ENCODE peak calls at places on chromosomes 16 and 17, in five cellular contexts. Y, H, G, F and S are unnamed samples.

GRCh38 chr17:9256361-9256943 is 235.1 kb downstream of the NTN1 start:
- DNase-seq in G (no peak), H (no peak), Y (no peak), F (no peak), S (no peak)

GRCh38 chr16:56191807-56192643 is 736 bp downstream of the GNAO1 start:
- DNase-seq in H (peak; percentile 58), F (no peak), G (no peak), Y (peak; percentile 8), S (no peak)

GRCh38 chr16:86363057-86363490 is 147.3 kb upstream of the FOXF1 start:
- DNase-seq in G (peak; percentile 98), Y (peak; percentile 94), H (no peak), F (peak; percentile 91), S (no peak)

GRCh38 chr17:32523017-32523680 is 36.4 kb downstream of the CDK5R1 start:
- DNase-seq in H (no peak), G (no peak), F (no peak), Y (no peak), S (no peak)

GRCh38 chr17:59753522-59754467 is 46.3 kb downstream of the VMP1 start:
- DNase-seq in H (no peak), F (peak; percentile 95), G (peak; percentile 93), Y (peak; percentile 96), S (no peak)

GRCh38 chr16:4601317-4602186 is 13.1 kb downstream of the UBALD1 start:
- DNase-seq in G (peak; percentile 20), H (no peak), Y (no peak), F (no peak), S (no peak)

GRCh38 chr17:35540589-35541404 is 3.3 kb upstream of the SLFN12L start:
- DNase-seq in F (peak; percentile 46), Y (peak; percentile 71), H (peak; percentile 68), G (peak; percentile 51), S (peak; percentile 20)

GRCh38 chr17:10888858-10889257 is 51.0 kb upstream of the PIRT start:
- DNase-seq in G (no peak), F (no peak), Y (no peak), H (no peak), S (no peak)

GRCh38 chr17:61505846-61506627 is 53.8 kb downstream of the TBX4 start:
- DNase-seq in H (no peak), F (no peak), G (no peak), Y (no peak), S (no peak)

GRCh38 chr16:86396318-86396882 is 113.9 kb upstream of the FOXF1 start:
- DNase-seq in Y (peak; percentile 92), H (no peak), G (peak; percentile 96), F (peak; percentile 91), S (no peak)

GRCh38 chr17:67842648-67843047 is 17.3 kb downstream of the BPTF start:
- DNase-seq in G (no peak), F (no peak), Y (no peak), H (no peak), S (no peak)

GRCh38 chr17:6843241-6843890 is 11.8 kb upstream of the TEKT1 start:
- DNase-seq in F (peak; percentile 62), H (no peak), Y (peak; percentile 87), G (peak; percentile 52), S (no peak)

GRCh38 chr16:69110406-69110805 is 5.0 kb downstream of the HAS3 start:
- DNase-seq in Y (no peak), G (no peak), H (no peak), F (no peak), S (no peak)

GRCh38 chr17:7515912-7516610 is 31.9 kb downstream of the POLR2A start:
- DNase-seq in F (no peak), H (no peak), G (no peak), Y (no peak), S (no peak)

DNA sequence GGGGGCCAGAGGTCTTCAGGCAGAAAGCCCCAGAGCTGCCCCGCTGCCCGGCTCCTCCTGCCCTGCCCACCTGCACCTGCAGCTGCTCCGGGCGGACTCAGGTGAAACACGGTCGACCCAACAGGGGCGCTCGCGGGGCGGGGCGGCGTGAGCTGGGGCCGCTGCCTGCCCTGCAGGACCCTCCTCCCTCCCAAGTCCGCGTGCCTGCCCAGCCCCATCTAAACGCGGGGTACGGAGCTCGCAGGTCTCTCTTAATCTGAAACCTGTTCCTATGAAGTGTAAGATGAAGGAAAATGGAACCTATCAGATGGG is 28.1 kb downstream of the GNPTG start:
- DNase-seq in G (no peak), Y (no peak), F (no peak), H (no peak), S (no peak)
- H3K4me3 ChIP-seq in G (peak overlapping the region; percentile 10), Y (no peak overlapping the region), F (peak overlapping the region; percentile 23), H (peak overlapping the region; percentile 7), S (peak overlapping the region; percentile 39)

GRCh38 chr16:51152691-51153261 is 1.7 kb upstream of the SALL1 start:
- DNase-seq in H (no peak), F (peak; percentile 70), Y (peak; percentile 54), G (peak; percentile 37), S (no peak)

GRCh38 chr16:51155199-51155607 is 4.1 kb upstream of the SALL1 start:
- DNase-seq in Y (no peak), H (no peak), F (peak; percentile 59), G (no peak), S (no peak)

GRCh38 chr16:51155901-51156810 is 5.1 kb upstream of the SALL1 start:
- DNase-seq in F (peak; percentile 74), H (no peak), G (peak; percentile 49), Y (peak; percentile 43), S (no peak)

GRCh38 chr16:51153275-51153991 is 2.4 kb upstream of the SALL1 start:
- DNase-seq in F (peak; percentile 43), Y (no peak), H (no peak), G (no peak), S (no peak)

GRCh38 chr16:51154271-51155171 is 3.5 kb upstream of the SALL1 start:
- DNase-seq in H (no peak), Y (no peak), G (no peak), F (peak; percentile 35), S (no peak)
- H3K4me3 ChIP-seq in H (no peak overlapping the region), Y (peak overlapping the region; percentile 78), G (peak overlapping the region; percentile 32), F (peak overlapping the region; percentile 82), S (no peak overlapping the region)

GRCh38 chr17:77148959-77149510 is 8.3 kb downstream of the SEC14L1 start:
- DNase-seq in H (no peak), F (no peak), G (no peak), Y (no peak), S (no peak)
- H3K4me3 ChIP-seq in H (no peak overlapping the region), F (no peak overlapping the region), G (no peak overlapping the region), Y (no peak overlapping the region), S (no peak overlapping the region)

DNA sequence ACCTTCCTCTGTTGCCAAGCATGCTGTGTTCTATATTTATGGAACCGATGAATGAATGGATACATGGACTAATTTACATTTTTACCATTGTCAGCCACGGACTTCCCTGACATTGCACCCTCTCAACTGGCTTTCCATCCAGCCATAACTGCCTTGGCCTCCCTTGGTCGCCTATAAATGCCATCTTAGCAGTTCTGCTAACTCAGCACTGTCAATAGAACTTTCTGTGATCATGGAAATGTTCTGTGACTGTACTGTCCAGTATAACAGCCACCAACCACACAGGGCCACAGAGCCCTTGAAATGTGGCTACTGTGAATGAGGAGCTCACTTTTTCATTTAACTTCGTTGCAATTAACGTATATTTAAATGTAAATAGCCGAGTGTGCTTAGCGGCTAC is 8.7 kb upstream of the BCO1 start:
- DNase-seq in G (no peak), F (no peak), Y (no peak), H (no peak), S (no peak)
- H3K4me3 ChIP-seq in G (no peak overlapping the region), F (no peak overlapping the region), Y (no peak overlapping the region), H (no peak overlapping the region), S (no peak overlapping the region)

DNA sequence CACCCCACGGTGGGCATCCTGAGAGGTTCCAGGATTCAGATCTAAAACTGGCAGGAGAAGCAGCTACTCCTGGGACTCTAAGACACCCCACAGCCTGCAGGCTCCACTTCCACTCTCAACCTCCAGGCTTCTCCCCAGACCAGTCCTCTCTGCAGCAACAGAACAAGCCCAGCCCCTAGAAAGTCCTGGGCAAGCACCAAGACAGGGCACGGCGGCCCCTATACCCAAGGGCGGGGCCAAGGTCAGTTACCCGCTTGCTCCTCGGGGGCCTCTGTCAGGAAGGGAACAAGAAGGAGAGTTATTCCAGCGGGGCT is 62.8 kb downstream of the MYO18A start:
- DNase-seq in H (no peak), G (no peak), F (no peak), Y (no peak), S (no peak)
- H3K4me3 ChIP-seq in H (no peak overlapping the region), G (no peak overlapping the region), F (no peak overlapping the region), Y (no peak overlapping the region), S (no peak overlapping the region)

GRCh38 chr17:17770371-17771059 is 66.3 kb downstream of the SREBF1 start:
- DNase-seq in G (no peak), F (no peak), Y (no peak), H (no peak), S (no peak)

GRCh38 chr17:17767497-17768286 is 69.1 kb downstream of the SREBF1 start:
- DNase-seq in G (no peak), Y (no peak), H (no peak), F (no peak), S (no peak)

GRCh38 chr17:17768415-17769088 is 68.2 kb downstream of the SREBF1 start:
- DNase-seq in H (no peak), Y (no peak), G (no peak), F (no peak), S (no peak)

GRCh38 chr17:17771498-17772201 is 65.1 kb downstream of the SREBF1 start:
- DNase-seq in Y (no peak), H (no peak), G (no peak), F (no peak), S (no peak)

GRCh38 chr17:17769869-17770361 is 66.9 kb downstream of the SREBF1 start:
- DNase-seq in G (no peak), H (no peak), F (no peak), Y (no peak), S (no peak)
- H3K4me3 ChIP-seq in G (no peak overlapping the region), H (no peak overlapping the region), F (no peak overlapping the region), Y (no peak overlapping the region), S (no peak overlapping the region)